ENCODE peak calls at places on chromosomes 16 and 17, in five cellular contexts. Y, A, V, O and L are unnamed samples.

GRCh38 chr17:40557531-40558299 is 7.6 kb downstream of the CCR7 start:
- DNase-seq in O (no peak), V (no peak), Y (peak; percentile 67), A (no peak), L (peak; percentile 57)

GRCh38 chr16:743794-744500 is 3.1 kb upstream of the CIAO3 start:
- DNase-seq in O (peak; percentile 71), V (no peak), A (no peak), Y (no peak), L (no peak)

GRCh38 chr17:41639492-41640473 is 15.4 kb upstream of the KRT17 start:
- DNase-seq in V (no peak), Y (peak; percentile 36), O (no peak), A (no peak), L (no peak)

GRCh38 chr16:1929105-1929504 is 10.9 kb upstream of the HS3ST6 start:
- DNase-seq in V (no peak), O (peak; percentile 48), Y (peak; percentile 41), A (no peak), L (no peak)

GRCh38 chr17:5527647-5528250 is 41.4 kb downstream of the MIS12 start:
- DNase-seq in O (no peak), A (no peak), Y (no peak), V (no peak), L (no peak)

GRCh38 chr17:305090-305976 is 47.3 kb downstream of the RPH3AL start:
- DNase-seq in Y (no peak), A (no peak), V (no peak), O (no peak), L (no peak)

GRCh38 chr17:81387235-81388060 is 7.8 kb upstream of the BAHCC1 start:
- DNase-seq in Y (peak; percentile 65), V (no peak), O (no peak), A (no peak), L (no peak)

GRCh38 chr17:32463304-32463703 is 19.0 kb downstream of the PSMD11 start:
- DNase-seq in V (no peak), Y (no peak), O (no peak), A (no peak), L (no peak)

GRCh38 chr17:73533127-73533526 is 111.1 kb downstream of the SDK2 start:
- DNase-seq in O (no peak), V (no peak), Y (no peak), A (no peak), L (peak; percentile 65)

GRCh38 chr17:40562841-40563370 is 2.4 kb downstream of the CCR7 start:
- DNase-seq in Y (no peak), V (no peak), A (no peak), O (no peak), L (no peak)

GRCh38 chr16:58264961-58265479 is 29.8 kb downstream of the PRSS54 start:
- DNase-seq in Y (peak; percentile 46), A (no peak), V (no peak), O (no peak), L (no peak)

GRCh38 chr17:41895617-41896016 is 23.1 kb downstream of the ACLY start:
- DNase-seq in Y (peak; percentile 49), O (no peak), A (no peak), V (no peak), L (peak; percentile 65)

GRCh38 chr16:81214745-81215166 is 23.7 kb upstream of the BCO1 start:
- DNase-seq in V (no peak), A (peak; percentile 37), O (peak; percentile 62), Y (peak; percentile 48), L (no peak)

GRCh38 chr16:14423344-14423743 is 206.7 kb downstream of the PARN start:
- DNase-seq in O (no peak), V (no peak), Y (no peak), A (no peak), L (no peak)

GRCh38 chr17:83132251-83133081 is 53.1 kb downstream of the METRNL start:
- DNase-seq in V (no peak), O (no peak), A (no peak), Y (no peak), L (no peak)

GRCh38 chr17:29862127-29862526 is 67.9 kb downstream of the SSH2 start:
- DNase-seq in V (no peak), O (no peak), A (no peak), Y (no peak), L (no peak)

GRCh38 chr17:29209073-29209472 is 28.9 kb upstream of the MYO18A start:
- DNase-seq in A (no peak), O (no peak), Y (no peak), V (no peak), L (no peak)

GRCh38 chr17:17191346-17191792 is 14.8 kb downstream of the PLD6 start:
- DNase-seq in V (no peak), Y (peak; percentile 60), O (no peak), A (no peak), L (no peak)

GRCh38 chr17:16417896-16418683 is 2.7 kb downstream of the TRPV2 start:
- DNase-seq in O (no peak), V (no peak), Y (peak; percentile 50), A (no peak), L (no peak)

GRCh38 chr17:60442271-60443201 is 20.2 kb downstream of the CHCT1 start:
- DNase-seq in O (no peak), V (no peak), Y (peak; percentile 42), A (no peak), L (no peak)

GRCh38 chr17:40307001-40307690 is 1.8 kb upstream of the RARA start:
- DNase-seq in O (no peak), Y (peak; percentile 81), A (no peak), V (no peak), L (no peak)

GRCh38 chr16:15477802-15478201 is 43.4 kb downstream of the BMERB1 start:
- DNase-seq in A (no peak), V (no peak), O (no peak), Y (no peak), L (peak; percentile 9)

GRCh38 chr17:82489851-82490511 is 29.6 kb upstream of the FOXK2 start:
- DNase-seq in O (no peak), Y (no peak), A (no peak), V (no peak), L (no peak)

GRCh38 chr17:30716461-30717289 is 107.8 kb downstream of the CRLF3 start:
- DNase-seq in A (no peak), Y (no peak), V (no peak), O (peak; percentile 65), L (no peak)

GRCh38 chr16:10752843-10753523 is 9.3 kb downstream of the NUBP1 start:
- DNase-seq in Y (no peak), O (peak; percentile 62), A (no peak), V (peak; percentile 70), L (peak; percentile 74)

GRCh38 chr17:82993005-82993404 is 86.4 kb upstream of the METRNL start:
- DNase-seq in V (no peak), O (no peak), A (no peak), Y (no peak), L (no peak)

GRCh38 chr17:5813357-5813756 is 229.0 kb upstream of the NLRP1 start:
- DNase-seq in O (no peak), V (no peak), Y (no peak), A (no peak), L (no peak)

GRCh38 chr16:1689853-1690252 is 11.8 kb downstream of the JPT2 start:
- DNase-seq in A (no peak), V (no peak), Y (no peak), O (no peak), L (no peak)

GRCh38 chr17:7782237-7782636 is 51.8 kb upstream of the KDM6B start:
- DNase-seq in V (no peak), Y (peak; percentile 60), O (peak; percentile 51), A (no peak), L (no peak)

GRCh38 chr17:78793968-78794367 is 11.9 kb upstream of the CYTH1 start:
- DNase-seq in O (no peak), V (no peak), A (no peak), Y (no peak), L (no peak)

GRCh38 chr16:66653581-66654350 is 42.8 kb downstream of the CMTM4 start:
- DNase-seq in A (no peak), V (no peak), Y (peak; percentile 50), O (no peak), L (no peak)

GRCh38 chr16:66650707-66651473 is 45.7 kb downstream of the CMTM4 start:
- DNase-seq in Y (peak; percentile 91), A (peak; percentile 60), O (peak; percentile 94), V (peak; percentile 65), L (peak; percentile 80)

GRCh38 chr16:66652661-66653060 is 43.9 kb downstream of the CMTM4 start:
- DNase-seq in Y (peak; percentile 25), O (no peak), V (no peak), A (no peak), L (no peak)

GRCh38 chr16:66651474-66651765 is 45.1 kb downstream of the CMTM4 start:
- DNase-seq in O (no peak), V (no peak), Y (peak; percentile 10), A (no peak), L (no peak)

GRCh38 chr16:66651965-66652364 is 44.6 kb downstream of the CMTM4 start:
- DNase-seq in A (no peak), Y (no peak), V (no peak), O (no peak), L (no peak)
- H3K4me3 ChIP-seq in A (no peak overlapping the region), Y (no peak overlapping the region), V (no peak overlapping the region), O (no peak overlapping the region), L (no peak overlapping the region)

DNA sequence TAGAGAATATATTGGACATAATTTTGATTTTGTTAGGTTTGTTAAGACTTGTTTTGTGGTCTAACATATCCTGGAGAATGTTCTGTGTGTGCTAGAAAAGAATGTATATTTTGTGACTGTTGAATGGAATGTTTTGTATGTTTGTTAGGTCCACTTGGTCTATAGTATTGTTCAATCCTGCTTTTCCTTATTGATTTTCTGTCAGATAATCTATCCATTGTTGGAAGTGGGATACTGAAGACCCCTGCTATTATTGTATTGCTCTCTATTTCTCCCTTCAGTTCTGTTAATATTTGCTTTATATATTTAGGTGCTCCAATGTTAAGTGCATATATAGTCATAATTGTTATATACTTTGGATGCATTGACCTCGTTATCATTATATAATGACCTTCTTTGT is 33.0 kb upstream of the NKD1 start:
- DNase-seq in A (no peak), V (no peak), Y (no peak), O (no peak), L (no peak)
- H3K9me3 ChIP-seq in A (peaks cover 8% of the 10 kb centered on the region), V (no peaks in the 10 kb centered on the region), Y (no peaks in the 10 kb centered on the region), O (peaks cover 5% of the 10 kb centered on the region), L (peaks cover 40% of the 10 kb centered on the region)

DNA sequence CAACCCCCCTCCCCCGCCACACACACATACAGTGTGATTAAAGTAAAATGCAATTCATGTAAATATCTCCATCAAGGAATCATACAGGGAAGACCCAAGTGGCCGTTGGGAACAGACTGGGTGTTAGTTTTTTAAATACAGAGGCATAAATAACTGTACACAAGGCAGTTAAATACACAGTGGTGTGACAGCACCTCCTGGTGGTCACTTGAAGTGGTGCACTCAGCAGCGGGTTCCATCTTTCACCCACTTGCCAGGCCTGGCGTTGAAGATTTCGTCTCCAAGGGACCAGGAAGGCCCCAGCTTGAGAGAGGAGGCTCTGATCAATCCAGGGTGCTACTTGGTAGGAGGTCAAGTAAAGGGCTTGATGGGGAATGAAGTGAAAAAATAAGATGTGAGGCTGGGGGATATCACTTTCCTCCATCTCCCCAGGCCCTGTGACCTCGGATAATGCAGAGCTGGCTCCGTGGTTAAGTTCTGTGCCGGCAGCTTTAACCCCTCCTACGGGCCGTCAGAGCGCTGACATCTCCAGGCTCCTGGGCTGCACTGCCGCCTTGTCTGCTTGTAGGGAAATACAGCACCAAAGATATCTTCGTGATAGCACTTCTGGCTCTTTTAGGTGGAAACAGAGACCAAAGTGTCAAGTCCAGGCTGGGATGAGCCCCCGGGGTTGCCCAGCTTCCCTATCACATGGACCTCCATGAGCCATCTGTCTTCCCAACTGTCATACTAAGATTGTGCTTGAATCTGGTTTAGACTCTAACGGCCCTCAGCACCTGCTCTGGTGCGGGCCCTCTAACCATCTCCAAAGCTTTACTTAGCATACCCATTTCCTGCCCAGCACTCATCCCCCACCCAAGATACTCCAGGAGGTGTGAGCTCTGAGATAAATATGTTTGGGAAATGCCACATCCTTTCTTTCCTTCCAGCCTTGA is 20.7 kb downstream of the LGALS9 start:
- DNase-seq in O (peak; percentile 82), A (no peak), V (peak; percentile 57), Y (peak; percentile 62), L (peak; percentile 85)
- H3K4me3 ChIP-seq in O (no peak overlapping the region), A (no peak overlapping the region), V (no peak overlapping the region), Y (no peak overlapping the region), L (no peak overlapping the region)

GRCh38 chr16:3388325-3388724 is 12.5 kb downstream of the ZSCAN32 start:
- DNase-seq in V (no peak), A (no peak), O (no peak), Y (no peak), L (no peak)
- H3K9me3 ChIP-seq in V (peaks cover under 1% of the 10 kb centered on the region), A (peaks cover 14% of the 10 kb centered on the region), O (peaks cover 30% of the 10 kb centered on the region), Y (no peaks in the 10 kb centered on the region), L (peaks cover 92% of the 10 kb centered on the region)